ENCODE peak calls at places on chromosomes 6 and 20, in eight cellular contexts. S, R, M, V, O, A, X and D are unnamed samples.

GRCh38 chr20:63973636-63974401 is 4.1 kb upstream of the ZNF512B start:
- DNase-seq in S (peak; percentile 76), R (peak; percentile 67), M (peak; percentile 66), V (no peak), O (peak; percentile 51), A (peak; percentile 83), X (peak; percentile 72), D (peak; percentile 98)

GRCh38 chr6:156729248-156729647 is 47.9 kb upstream of the ARID1B start:
- DNase-seq in S (peak; percentile 81), R (no peak), M (no peak), V (peak; percentile 18), O (no peak), A (no peak), X (no peak), D (peak; percentile 17)

GRCh38 chr20:64021124-64021975 is 14.6 kb upstream of the C20orf204 start:
- DNase-seq in S (no peak), R (no peak), M (no peak), V (no peak), O (no peak), A (no peak), X (no peak), D (no peak)

GRCh38 chr6:150142657-150143501 is at the start of gene PPP1R14C:
- DNase-seq in S (no peak), R (no peak), M (peak; percentile 13), V (no peak), O (no peak), A (peak; percentile 29), X (peak; percentile 34), D (no peak)

GRCh38 chr6:135002229-135002844 is 52.3 kb downstream of the HBS1L start:
- DNase-seq in S (peak; percentile 34), R (no peak), M (no peak), V (no peak), O (peak; percentile 49), A (no peak), X (no peak), D (peak; percentile 27)

GRCh38 chr20:8646716-8647115 is 422.2 kb upstream of the PLCB4 start:
- DNase-seq in S (peak; percentile 34), R (no peak), M (no peak), V (peak; percentile 62), O (no peak), A (no peak), X (no peak), D (no peak)

GRCh38 chr20:21511850-21512633 is 1.8 kb downstream of the NKX2-2 start:
- DNase-seq in S (no peak), R (no peak), M (no peak), V (no peak), O (no peak), A (no peak), X (no peak), D (no peak)

GRCh38 chr6:18308070-18308735 is 43.9 kb upstream of the DEK start:
- DNase-seq in S (peak; percentile 9), R (no peak), M (no peak), V (peak; percentile 40), O (no peak), A (no peak), X (no peak), D (no peak)

GRCh38 chr20:21105429-21106170 is 558 bp downstream of the LINC00237 start:
- DNase-seq in S (no peak), R (no peak), M (no peak), V (no peak), O (no peak), A (peak; percentile 21), X (no peak), D (no peak)